ENCODE peak calls at places on chromosomes 7 and 10, in five cellular contexts. N is mesenchymal stem cell, W is neural progenitor cell, C is fibroblast of lung, F is GM23248. X is an unnamed sample.

GRCh38 chr10:35486297-35486991 is 118.7 kb upstream of the GJD4 start:
- DNase-seq in N (no peak), W (no peak), C (no peak), F (no peak), X (no peak)

GRCh38 chr10:29255117-29255516 is 33.8 kb upstream of the LYZL1 start:
- DNase-seq in N (no peak), W (no peak), C (no peak), F (no peak), X (no peak)

GRCh38 chr7:50739744-50740455 is 42.8 kb downstream of the GRB10 start:
- DNase-seq in N (no peak), W (no peak), C (no peak), F (peak; percentile 38), X (no peak)

GRCh38 chr10:131400518-131400917 is 89.0 kb upstream of the TCERG1L start:
- DNase-seq in N (no peak), W (no peak), C (no peak), F (no peak), X (no peak)

GRCh38 chr7:138981332-138982203 is at the start of gene KIAA1549:
- DNase-seq in N (peak; percentile 67), W (peak; percentile 92), C (peak; percentile 57), F (peak; percentile 89), X (peak; percentile 15)

GRCh38 chr7:74280985-74281384 is 8.2 kb upstream of the CLIP2 start:
- DNase-seq in N (peak; percentile 93), W (no peak), C (peak; percentile 57), F (peak; percentile 43), X (no peak)

GRCh38 chr10:24009115-24009514 is 199.8 kb upstream of the KIAA1217 start:
- DNase-seq in N (no peak), W (peak; percentile 29), C (no peak), F (no peak), X (no peak)

GRCh38 chr7:128919881-128920789 is 9.6 kb upstream of the KCP start:
- DNase-seq in N (no peak), W (peak; percentile 65), C (no peak), F (no peak), X (no peak)

GRCh38 chr7:20197125-20197524 is 20.1 kb downstream of the MACC1 start:
- DNase-seq in N (no peak), W (no peak), C (peak; percentile 48), F (no peak), X (no peak)

GRCh38 chr10:104330168-104331117 is 7.8 kb downstream of the ITPRIP start:
- DNase-seq in N (peak; percentile 98), W (no peak), C (peak; percentile 98), F (peak; percentile 89), X (no peak)

GRCh38 chr10:116738359-116738738 is 4.0 kb downstream of the HSPA12A start:
- DNase-seq in N (no peak), W (no peak), C (no peak), F (no peak), X (no peak)

GRCh38 chr7:20846791-20847190 is 60.1 kb upstream of the SP8 start:
- DNase-seq in N (no peak), W (no peak), C (no peak), F (no peak), X (no peak)

GRCh38 chr10:82438277-82438676 is 563.3 kb downstream of the NRG3 start:
- DNase-seq in N (no peak), W (no peak), C (no peak), F (no peak), X (no peak)

GRCh38 chr10:34584164-34584563 is 230.9 kb downstream of the PARD3 start:
- DNase-seq in N (peak; percentile 73), W (no peak), C (peak; percentile 94), F (peak; percentile 89), X (no peak)

GRCh38 chr10:34954142-34954541 is 136.0 kb downstream of the CUL2 start:
- DNase-seq in N (no peak), W (no peak), C (no peak), F (no peak), X (no peak)

GRCh38 chr10:34824870-34825269 is 9.8 kb upstream of the PARD3 start:
- DNase-seq in N (no peak), W (peak; percentile 39), C (no peak), F (no peak), X (no peak)

GRCh38 chr10:58107506-58107905 is 160.2 kb downstream of the IPMK start:
- DNase-seq in N (peak; percentile 45), W (no peak), C (peak; percentile 1), F (peak; percentile 88), X (no peak)

GRCh38 chr7:150753826-150754603 is 16.8 kb downstream of the GIMAP5 start:
- DNase-seq in N (no peak), W (peak; percentile 35), C (no peak), F (peak; percentile 33), X (peak; percentile 21)

GRCh38 chr7:27148031-27148775 is 629 bp upstream of the HOXA6 start:
- DNase-seq in N (no peak), W (no peak), C (peak; percentile 57), F (peak; percentile 65), X (no peak)

GRCh38 chr7:40674316-40674715 is 539.5 kb downstream of the SUGCT start:
- DNase-seq in N (no peak), W (no peak), C (no peak), F (no peak), X (no peak)

GRCh38 chr10:123523833-123524232 is 142.3 kb upstream of the GPR26 start:
- DNase-seq in N (no peak), W (no peak), C (no peak), F (no peak), X (no peak)

GRCh38 chr7:48111596-48111995 is 22.5 kb downstream of the UPP1 start:
- DNase-seq in N (no peak), W (no peak), C (no peak), F (no peak), X (no peak)

GRCh38 chr10:20778008-20778757 is 118.9 kb downstream of the NEBL start:
- DNase-seq in N (no peak), W (no peak), C (no peak), F (no peak), X (no peak)

GRCh38 chr10:11714750-11715365 is 27.3 kb upstream of the ECHDC3 start:
- DNase-seq in N (no peak), W (no peak), C (no peak), F (no peak), X (no peak)

GRCh38 chr7:46933596-46933995 is 648.3 kb downstream of the TNS3 start:
- DNase-seq in N (peak; percentile 38), W (no peak), C (peak; percentile 66), F (peak; percentile 71), X (no peak)

GRCh38 chr7:14125998-14126397 is 136.5 kb upstream of the ETV1 start:
- DNase-seq in N (peak; percentile 28), W (peak; percentile 13), C (no peak), F (no peak), X (no peak)

GRCh38 chr7:29304756-29305155 is 110.2 kb downstream of the CHN2 start:
- DNase-seq in N (no peak), W (no peak), C (no peak), F (no peak), X (no peak)

GRCh38 chr7:92436843-92437445 is 10.3 kb upstream of the GATAD1 start:
- DNase-seq in N (no peak), W (no peak), C (no peak), F (no peak), X (no peak)

GRCh38 chr7:117219485-117219884 is 103.4 kb downstream of the WNT2 start:
- DNase-seq in N (no peak), W (no peak), C (peak; percentile 28), F (peak; percentile 58), X (no peak)

GRCh38 chr7:105205592-105206211 is 183.0 kb downstream of the SRPK2 start:
- DNase-seq in N (no peak), W (no peak), C (no peak), F (no peak), X (no peak)

GRCh38 chr7:130008941-130009847 is 42.0 kb downstream of the ZC3HC1 start:
- DNase-seq in N (peak; percentile 46), W (no peak), C (no peak), F (peak; percentile 70), X (no peak)

GRCh38 chr7:32618987-32619386 is 123.7 kb downstream of the AVL9 start:
- DNase-seq in N (no peak), W (no peak), C (no peak), F (peak; percentile 19), X (no peak)

DNA sequence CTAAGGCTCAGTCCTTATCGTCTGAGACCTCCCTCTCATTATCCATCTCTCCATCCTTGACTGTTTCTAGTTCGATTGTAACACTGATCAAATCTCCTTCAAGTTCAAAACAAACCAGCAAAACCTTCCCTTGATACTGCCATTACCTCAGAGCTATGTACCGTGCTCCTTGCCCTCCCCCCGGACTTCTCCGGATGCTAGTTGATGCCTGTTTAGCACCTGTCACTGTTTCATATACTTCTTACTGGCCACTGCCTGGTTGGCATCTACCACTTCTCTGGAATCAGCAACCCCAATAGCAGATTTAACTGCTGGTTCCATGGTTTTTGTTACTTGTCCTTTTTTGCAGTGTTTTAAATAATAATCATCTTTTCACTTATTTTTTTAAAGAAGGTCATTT is 64.1 kb downstream of the BMPR1A start:
- DNase-seq in N (no peak), W (no peak), C (no peak), F (no peak), X (no peak)
- H3K4me2 ChIP-seq in N (no peak overlapping the region), W (no peak overlapping the region), C (no peak overlapping the region), F (no peak overlapping the region), X (no peak overlapping the region)

GRCh38 chr7:16675277-16675676 is 29.3 kb downstream of the BZW2 start:
- DNase-seq in N (no peak), W (no peak), C (no peak), F (no peak), X (no peak)
- H3K36me3 ChIP-seq in N (peaks cover 50% of the 10 kb centered on the region), W (peaks cover 12% of the 10 kb centered on the region), C (no peaks in the 10 kb centered on the region), F (peaks cover 12% of the 10 kb centered on the region), X (peaks cover 98% of the 10 kb centered on the region)

DNA sequence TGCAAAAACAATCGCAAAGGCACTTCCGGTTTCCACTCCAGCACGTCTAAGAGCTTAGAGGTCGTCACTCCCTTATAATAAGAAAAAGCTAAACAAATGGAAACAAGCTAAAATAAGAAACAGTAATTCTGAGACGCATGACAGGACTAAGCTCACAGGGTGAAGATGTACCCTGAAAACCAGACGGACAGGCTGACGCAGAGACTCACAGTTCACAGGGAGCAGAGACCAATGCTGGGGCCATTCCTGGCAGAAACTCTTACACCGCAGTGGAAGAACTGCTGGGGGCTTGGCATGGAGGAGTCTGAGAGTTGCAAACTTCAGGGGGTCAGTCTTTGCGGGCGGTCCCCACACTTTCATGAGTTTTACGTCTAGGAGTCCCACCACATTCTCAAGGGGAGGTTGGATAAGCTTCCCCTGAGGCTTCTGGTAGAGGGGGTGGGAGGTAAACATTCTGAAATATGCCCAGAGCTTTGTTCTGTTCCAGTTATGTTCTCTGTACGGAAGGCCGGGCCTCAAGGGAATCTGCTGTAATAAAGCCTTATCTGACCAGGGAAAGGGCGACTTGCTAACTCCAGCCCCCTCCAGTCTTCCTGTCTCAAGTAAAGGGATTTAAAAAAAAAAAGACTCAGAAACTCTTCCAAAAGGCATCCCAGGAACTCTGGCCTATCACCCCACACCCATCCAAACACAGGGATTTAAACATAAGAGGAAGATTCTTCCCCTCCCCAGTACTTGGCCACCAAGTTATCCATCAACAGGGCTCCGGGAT is 47.8 kb downstream of the BRI3 start:
- DNase-seq in N (peak; percentile 60), W (peak; percentile 17), C (peak; percentile 4), F (no peak), X (no peak)
- H3K27ac ChIP-seq in N (peak overlapping the region; percentile 96), W (peak overlapping the region; percentile 18), C (no peak overlapping the region), F (peak overlapping the region; percentile 53), X (no peak overlapping the region)

GRCh38 chr7:159271795-159272194 is 127.1 kb upstream of the VIPR2 start:
- DNase-seq in N (no peak), W (no peak), C (no peak), F (no peak), X (no peak)
- H3K4me2 ChIP-seq in N (no peak overlapping the region), W (no peak overlapping the region), C (no peak overlapping the region), F (no peak overlapping the region), X (no peak overlapping the region)

X was measured in OCI-LY7.